ENCODE peak calls at places on chromosomes 11 and 22, in seven cellular contexts. T is NCI-H1417, V is GM12878, Y is MM.1S, J is natural killer cell, N is astrocyte of the spinal cord, E is Panc1. O is an unnamed sample.

GRCh38 chr11:15216678-15217077 is 102.0 kb downstream of the INSC start:
- DNase-seq in E (no peak), J (no peak), N (no peak), V (no peak), T (no peak), Y (peak; percentile 9), O (no peak)

GRCh38 chr22:23782649-23783048 is 4.1 kb upstream of the SMARCB1 start:
- DNase-seq in J (no peak), V (no peak), Y (no peak), N (no peak), E (no peak), T (no peak), O (no peak)

GRCh38 chr11:74330065-74330858 is 18.8 kb upstream of the P4HA3 start:
- DNase-seq in J (no peak), T (no peak), Y (no peak), N (peak; percentile 72), E (no peak), V (no peak), O (no peak)

GRCh38 chr22:27991586-27992293 is 72.7 kb upstream of the PITPNB start:
- DNase-seq in V (no peak), Y (no peak), E (no peak), T (no peak), J (no peak), N (no peak), O (no peak)

GRCh38 chr22:40477683-40478348 is 107.4 kb downstream of the SGSM3 start:
- DNase-seq in E (no peak), T (no peak), N (no peak), Y (no peak), V (no peak), J (no peak), O (no peak)

GRCh38 chr22:17969732-17970131 is 54.6 kb downstream of the MICAL3 start:
- DNase-seq in V (no peak), T (no peak), E (no peak), Y (no peak), N (peak; percentile 91), J (no peak), O (peak; percentile 86)

GRCh38 chr11:59112494-59112893 is 5.5 kb downstream of the FAM111B start:
- DNase-seq in Y (no peak), J (no peak), N (no peak), V (no peak), T (no peak), E (no peak), O (no peak)

GRCh38 chr11:92667446-92668165 is 301.8 kb upstream of the MTNR1B start:
- DNase-seq in N (no peak), T (peak; percentile 83), E (no peak), J (no peak), Y (no peak), V (no peak), O (no peak)

GRCh38 chr11:15988693-15989231 is 367.6 kb downstream of the SOX6 start:
- DNase-seq in J (no peak), Y (no peak), E (no peak), N (no peak), V (no peak), T (no peak), O (no peak)

GRCh38 chr11:103110406-103110805 is 1.2 kb downstream of the DYNC2H1 start:
- DNase-seq in E (no peak), T (no peak), J (no peak), N (peak; percentile 49), Y (no peak), V (no peak), O (peak; percentile 27)

GRCh38 chr11:3807856-3808845 is at the start of gene PGAP2:
- DNase-seq in V (no peak), T (peak; percentile 82), N (peak; percentile 31), J (peak; percentile 59), E (peak; percentile 41), Y (peak; percentile 50), O (no peak)